ENCODE peak calls at places on chromosomes 2 and 18, in six cellular contexts. Z, J, D, K, C and U are unnamed samples.

GRCh38 chr2:212997526-212998020 is 153.8 kb downstream of the IKZF2 start:
- DNase-seq in J (no peak), Z (no peak), K (no peak), D (no peak), C (no peak), U (no peak)

GRCh38 chr2:109339519-109339991 is 210.6 kb downstream of the SH3RF3 start:
- DNase-seq in C (peak), Z (no peak), K (no peak), J (no peak), D (peak), U (no peak)

GRCh38 chr2:239548965-239549595 is 148.3 kb upstream of the HDAC4 start:
- DNase-seq in C (no peak), D (no peak), Z (no peak), K (no peak), J (no peak), U (no peak)

GRCh38 chr2:218396688-218397501 is 2.8 kb upstream of the CTDSP1 start:
- DNase-seq in D (peak), C (peak), Z (peak), K (peak), J (peak), U (peak)

GRCh38 chr18:12384261-12384660 is 7.2 kb upstream of the AFG3L2 start:
- DNase-seq in D (no peak), K (no peak), C (no peak), Z (no peak), J (no peak), U (no peak)

GRCh38 chr18:8034674-8035073 is 467.6 kb downstream of the PTPRM start:
- DNase-seq in J (no peak), C (no peak), Z (no peak), D (no peak), K (peak), U (peak)

GRCh38 chr2:27741673-27742072 is 29.8 kb upstream of the MRPL33 start:
- DNase-seq in Z (no peak), J (no peak), D (no peak), K (no peak), C (no peak), U (no peak)

GRCh38 chr2:180222642-180223041 is 215.5 kb upstream of the CWC22 start:
- DNase-seq in Z (no peak), J (no peak), K (peak), C (peak), D (peak), U (peak)

GRCh38 chr2:16613475-16613874 is 52.2 kb downstream of the CYRIA start:
- DNase-seq in J (no peak), C (no peak), K (peak), Z (no peak), D (peak), U (no peak)

GRCh38 chr2:131519466-131519865 is 8.2 kb upstream of the CCDC74A start:
- DNase-seq in K (no peak), C (no peak), D (no peak), Z (no peak), J (no peak), U (no peak)

GRCh38 chr18:32308493-32309120 is 118.8 kb downstream of the MEP1B start:
- DNase-seq in J (no peak), D (peak), K (peak), C (peak), Z (no peak), U (peak)

GRCh38 chr2:51256736-51257135 is 224.8 kb upstream of the NRXN1 start:
- DNase-seq in D (no peak), Z (no peak), C (no peak), K (no peak), J (no peak), U (no peak)

GRCh38 chr18:56831988-56832387 is 180.8 kb downstream of the WDR7 start:
- DNase-seq in K (no peak), C (peak), J (no peak), Z (no peak), D (peak), U (no peak)

GRCh38 chr18:11494093-11494492 is 115.3 kb upstream of the SLC35G4 start:
- DNase-seq in J (no peak), C (peak), K (peak), D (no peak), Z (no peak), U (peak)

GRCh38 chr2:172968061-172968469 is 107.6 kb upstream of the MAP3K20 start:
- DNase-seq in C (peak), J (no peak), Z (no peak), D (peak), K (peak), U (no peak)

GRCh38 chr2:238296638-238297457 is 8.4 kb upstream of the PER2 start:
- DNase-seq in D (no peak), K (no peak), Z (no peak), J (no peak), C (no peak), U (no peak)

GRCh38 chr2:43841949-43842865 is 3.4 kb downstream of the ABCG8 start:
- DNase-seq in K (no peak), Z (no peak), J (no peak), C (no peak), D (no peak), U (no peak)

GRCh38 chr2:84443477-84443876 is 15.6 kb downstream of the SUCLG1 start:
- DNase-seq in C (no peak), J (no peak), Z (no peak), D (peak), K (no peak), U (no peak)

GRCh38 chr18:74567805-74568204 is 29.9 kb upstream of the ZNF407 start:
- DNase-seq in Z (no peak), D (no peak), C (no peak), J (no peak), K (no peak), U (no peak)